ENCODE peak calls at places on chromosomes 13 and 19, in six cellular contexts. G, F, L, T, J and W are unnamed samples.

GRCh38 chr13:112783946-112784500 is 94.2 kb downstream of the ATP11A start:
- DNase-seq in G (no peak), F (no peak), L (no peak), T (no peak), J (no peak), W (no peak)

GRCh38 chr19:17807731-17808316 is 12.9 kb downstream of the B3GNT3 start:
- DNase-seq in G (no peak), F (no peak), L (no peak), T (no peak), J (no peak), W (no peak)

GRCh38 chr13:101305981-101306411 is 110.3 kb downstream of the NALCN start:
- DNase-seq in G (no peak), F (no peak), L (no peak), T (no peak), J (no peak), W (no peak)

GRCh38 chr13:43285891-43286602 is 262.7 kb downstream of the DNAJC15 start:
- DNase-seq in G (peak), F (peak), L (no peak), T (no peak), J (no peak), W (no peak)

GRCh38 chr13:99289265-99289664 is 17.9 kb downstream of the GPR183 start:
- DNase-seq in G (no peak), F (no peak), L (no peak), T (no peak), J (no peak), W (no peak)

GRCh38 chr19:39858541-39858940 is 12.4 kb upstream of the FBL start:
- DNase-seq in G (peak), F (no peak), L (no peak), T (no peak), J (no peak), W (peak)

GRCh38 chr13:49303533-49304252 is 56.0 kb downstream of the CDADC1 start:
- DNase-seq in G (no peak), F (no peak), L (no peak), T (no peak), J (no peak), W (no peak)

GRCh38 chr13:45506811-45507210 is 42.1 kb downstream of the COG3 start:
- DNase-seq in G (no peak), F (no peak), L (no peak), T (no peak), J (no peak), W (no peak)

GRCh38 chr19:8973501-8974091 is 36.6 kb downstream of the MUC16 start:
- DNase-seq in G (no peak), F (no peak), L (no peak), T (no peak), J (no peak), W (no peak)

GRCh38 chr13:107681611-107682010 is 533.7 kb downstream of the LIG4 start:
- DNase-seq in G (no peak), F (no peak), L (no peak), T (no peak), J (no peak), W (no peak)

GRCh38 chr19:42280761-42281174 is 11.7 kb downstream of the CIC start:
- DNase-seq in G (no peak), F (peak), L (no peak), T (no peak), J (peak), W (no peak)

GRCh38 chr19:40592170-40592569 is 9.0 kb upstream of the LTBP4 start:
- DNase-seq in G (peak), F (no peak), L (no peak), T (no peak), J (no peak), W (no peak)

GRCh38 chr13:73451120-73452029 is 392.6 kb downstream of the KLF5 start:
- DNase-seq in G (no peak), F (no peak), L (no peak), T (no peak), J (no peak), W (no peak)

GRCh38 chr19:50046649-50047503 is 21.1 kb downstream of the ZNF473 start:
- DNase-seq in G (no peak), F (no peak), L (no peak), T (peak), J (no peak), W (no peak)

GRCh38 chr19:4715529-4716221 is 8.0 kb downstream of the DPP9 start:
- DNase-seq in G (no peak), F (no peak), L (no peak), T (no peak), J (no peak), W (no peak)

GRCh38 chr19:54021363-54021762 is 29.9 kb downstream of the CACNG6 start:
- DNase-seq in G (no peak), F (no peak), L (no peak), T (no peak), J (no peak), W (no peak)

GRCh38 chr19:36972594-36972993 is 56.5 kb downstream of the ZNF568 start:
- DNase-seq in G (no peak), F (peak), L (no peak), T (no peak), J (peak), W (no peak)

GRCh38 chr19:29623726-29624488 is 17.8 kb downstream of the POP4 start:
- DNase-seq in G (no peak), F (no peak), L (no peak), T (no peak), J (no peak), W (no peak)

GRCh38 chr19:19137556-19138109 is 645 bp downstream of the TMEM161A start:
- DNase-seq in G (no peak), F (peak), L (no peak), T (no peak), J (no peak), W (no peak)

GRCh38 chr13:104691765-104692164 is 1625.5 kb upstream of the SLC10A2 start:
- DNase-seq in G (no peak), F (no peak), L (no peak), T (no peak), J (no peak), W (no peak)

GRCh38 chr19:34841780-34842179 is 68.8 kb upstream of the ZNF599 start:
- DNase-seq in G (no peak), F (no peak), L (no peak), T (no peak), J (no peak), W (no peak)

GRCh38 chr13:50167967-50168366 is 152.7 kb downstream of the KCNRG start:
- DNase-seq in G (no peak), F (no peak), L (no peak), T (no peak), J (no peak), W (no peak)